ENCODE peak calls at places on chromosome 3, in five cellular contexts. S, R, D, L and J are unnamed samples.

GRCh38 chr3:129756871-129757270 is 136.6 kb downstream of the TMCC1 start:
- DNase-seq in S (peak), R (no peak), D (no peak), L (peak), J (peak)

GRCh38 chr3:119490153-119490552 is 8.2 kb upstream of the TIMMDC1 start:
- DNase-seq in S (no peak), R (no peak), D (no peak), L (no peak), J (no peak)

GRCh38 chr3:73622135-73622534 is 2.6 kb downstream of the PDZRN3 start:
- DNase-seq in S (no peak), R (peak), D (no peak), L (no peak), J (peak)

GRCh38 chr3:78659386-78659987 is 1108.3 kb downstream of the ROBO1 start:
- DNase-seq in S (peak), R (peak), D (no peak), L (no peak), J (peak)

GRCh38 chr3:10601131-10601856 is 95.9 kb upstream of the ATP2B2 start:
- DNase-seq in S (peak), R (no peak), D (no peak), L (no peak), J (peak)

GRCh38 chr3:184568918-184569829 is 7.6 kb downstream of the EPHB3 start:
- DNase-seq in S (peak), R (peak), D (no peak), L (peak), J (peak)

GRCh38 chr3:124978627-124979026 is 44.1 kb upstream of the MUC13 start:
- DNase-seq in S (no peak), R (no peak), D (no peak), L (no peak), J (no peak)

GRCh38 chr3:153373571-153373970 is 211.5 kb downstream of the RAP2B start:
- DNase-seq in S (no peak), R (no peak), D (no peak), L (no peak), J (no peak)

GRCh38 chr3:61669676-61670299 is 108.4 kb downstream of the PTPRG start:
- DNase-seq in S (peak), R (no peak), D (no peak), L (no peak), J (peak)